ENCODE peak calls at places on chromosomes 12 and 14, in seven cellular contexts. One of them, this sample, is unnamed.

GRCh38 chr12:109147954-109148353 is 31.6 kb downstream of the ACACB start:
- DNase-seq in fibroblast of pulmonary artery: peak; percentile 37
- DNase-seq in AG10803: peak; percentile 90
- DNase-seq in epithelial cell of esophagus: no peak
- DNase-seq in BE2C: no peak
- DNase-seq in lower leg skin: peak; percentile 71
- DNase-seq in dorsolateral prefrontal cortex: no peak
- DNase-seq in this sample: peak; percentile 36

GRCh38 chr14:28294834-28295440 is 471.6 kb upstream of the FOXG1 start:
- DNase-seq in fibroblast of pulmonary artery: peak; percentile 67
- DNase-seq in epithelial cell of esophagus: peak; percentile 74
- DNase-seq in lower leg skin: no peak
- DNase-seq in BE2C: no peak
- DNase-seq in AG10803: no peak
- DNase-seq in dorsolateral prefrontal cortex: no peak
- DNase-seq in this sample: no peak

GRCh38 chr12:113247123-113248045 is 26.1 kb downstream of the TPCN1 start:
- DNase-seq in AG10803: no peak
- DNase-seq in fibroblast of pulmonary artery: no peak
- DNase-seq in BE2C: no peak
- DNase-seq in epithelial cell of esophagus: peak; percentile 70
- DNase-seq in lower leg skin: no peak
- DNase-seq in dorsolateral prefrontal cortex: no peak
- DNase-seq in this sample: no peak

GRCh38 chr12:75996907-75997447 is 34.6 kb downstream of the PHLDA1 start:
- DNase-seq in BE2C: no peak
- DNase-seq in epithelial cell of esophagus: no peak
- DNase-seq in AG10803: peak; percentile 59
- DNase-seq in dorsolateral prefrontal cortex: no peak
- DNase-seq in lower leg skin: no peak
- DNase-seq in fibroblast of pulmonary artery: peak; percentile 40
- DNase-seq in this sample: no peak

GRCh38 chr14:97878727-97879126 is 1081.5 kb downstream of the VRK1 start:
- DNase-seq in lower leg skin: peak; percentile 46
- DNase-seq in fibroblast of pulmonary artery: peak; percentile 15
- DNase-seq in AG10803: peak; percentile 30
- DNase-seq in epithelial cell of esophagus: peak; percentile 42
- DNase-seq in dorsolateral prefrontal cortex: no peak
- DNase-seq in BE2C: no peak
- DNase-seq in this sample: peak; percentile 10

GRCh38 chr12:31362115-31362758 is 36.3 kb upstream of the SINHCAF start:
- DNase-seq in lower leg skin: no peak
- DNase-seq in BE2C: no peak
- DNase-seq in dorsolateral prefrontal cortex: no peak
- DNase-seq in AG10803: no peak
- DNase-seq in epithelial cell of esophagus: peak; percentile 14
- DNase-seq in fibroblast of pulmonary artery: no peak
- DNase-seq in this sample: peak; percentile 58

GRCh38 chr12:52029686-52030085 is 21.6 kb upstream of the NR4A1 start:
- DNase-seq in AG10803: no peak
- DNase-seq in epithelial cell of esophagus: no peak
- DNase-seq in fibroblast of pulmonary artery: peak; percentile 55
- DNase-seq in lower leg skin: no peak
- DNase-seq in dorsolateral prefrontal cortex: peak; percentile 50
- DNase-seq in BE2C: peak; percentile 88
- DNase-seq in this sample: no peak

GRCh38 chr14:92458959-92459478 is 54.6 kb upstream of the RIN3 start:
- DNase-seq in AG10803: no peak
- DNase-seq in fibroblast of pulmonary artery: no peak
- DNase-seq in epithelial cell of esophagus: no peak
- DNase-seq in lower leg skin: no peak
- DNase-seq in dorsolateral prefrontal cortex: no peak
- DNase-seq in BE2C: no peak
- DNase-seq in this sample: no peak

DNA sequence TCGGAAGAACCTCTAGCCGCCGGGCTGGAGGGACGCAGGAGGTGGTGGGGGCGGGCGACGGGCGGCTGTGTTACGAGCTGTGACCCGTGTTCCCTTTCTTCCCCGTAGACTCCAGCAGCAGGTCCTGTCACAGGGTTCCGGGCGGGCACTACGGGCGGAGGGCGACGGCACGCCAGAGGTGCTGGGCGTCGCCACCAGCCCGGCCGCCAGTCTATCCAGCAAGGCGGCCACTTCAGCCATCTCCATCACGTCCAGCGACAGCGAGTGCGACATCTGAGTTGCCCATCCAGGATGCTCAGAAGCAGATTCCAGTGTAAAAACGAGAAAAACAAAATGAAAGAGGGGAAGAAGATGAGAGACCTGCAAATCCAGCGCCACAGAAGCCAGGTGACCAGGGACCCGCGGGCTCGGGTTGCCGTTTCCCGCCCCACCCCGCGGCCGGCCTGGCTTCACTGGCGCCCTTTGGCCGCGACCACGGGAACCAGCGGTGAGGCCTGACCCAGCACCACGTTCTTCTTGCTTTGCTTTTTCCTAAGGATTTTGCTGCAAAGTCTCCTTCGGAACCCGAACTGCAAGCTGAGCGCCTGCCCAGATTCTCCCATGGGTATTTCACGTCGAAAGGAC is 2.1 kb downstream of the SIX6 start:
- DNase-seq in epithelial cell of esophagus: no peak
- DNase-seq in lower leg skin: no peak
- DNase-seq in fibroblast of pulmonary artery: no peak
- DNase-seq in AG10803: no peak
- DNase-seq in dorsolateral prefrontal cortex: no peak
- DNase-seq in BE2C: no peak
- DNase-seq in this sample: no peak
- H3K4me3 ChIP-seq in epithelial cell of esophagus: no peak overlapping the region
- H3K4me3 ChIP-seq in lower leg skin: no peak overlapping the region
- H3K4me3 ChIP-seq in fibroblast of pulmonary artery: no peak overlapping the region
- H3K4me3 ChIP-seq in AG10803: no peak overlapping the region
- H3K4me3 ChIP-seq in dorsolateral prefrontal cortex: no peak overlapping the region
- H3K4me3 ChIP-seq in BE2C: no peak overlapping the region
- H3K4me3 ChIP-seq in this sample: no peak overlapping the region

GRCh38 chr12:27972721-27973120 is at the start of gene PTHLH:
- DNase-seq in AG10803: no peak
- DNase-seq in BE2C: no peak
- DNase-seq in dorsolateral prefrontal cortex: no peak
- DNase-seq in fibroblast of pulmonary artery: no peak
- DNase-seq in lower leg skin: no peak
- DNase-seq in epithelial cell of esophagus: peak; percentile 81
- DNase-seq in this sample: no peak

GRCh38 chr12:27979145-27979544 is 6.6 kb upstream of the PTHLH start:
- DNase-seq in AG10803: peak; percentile 52
- DNase-seq in BE2C: no peak
- DNase-seq in lower leg skin: no peak
- DNase-seq in epithelial cell of esophagus: no peak
- DNase-seq in fibroblast of pulmonary artery: no peak
- DNase-seq in dorsolateral prefrontal cortex: no peak
- DNase-seq in this sample: no peak

GRCh38 chr12:27974735-27975221 is 2.2 kb upstream of the PTHLH start:
- DNase-seq in epithelial cell of esophagus: peak; percentile 40
- DNase-seq in fibroblast of pulmonary artery: no peak
- DNase-seq in lower leg skin: no peak
- DNase-seq in BE2C: no peak
- DNase-seq in dorsolateral prefrontal cortex: no peak
- DNase-seq in AG10803: no peak
- DNase-seq in this sample: no peak

GRCh38 chr12:27973487-27973890 is 956 bp upstream of the PTHLH start:
- DNase-seq in epithelial cell of esophagus: peak; percentile 95
- DNase-seq in AG10803: no peak
- DNase-seq in dorsolateral prefrontal cortex: no peak
- DNase-seq in lower leg skin: no peak
- DNase-seq in fibroblast of pulmonary artery: no peak
- DNase-seq in BE2C: no peak
- DNase-seq in this sample: no peak

DNA sequence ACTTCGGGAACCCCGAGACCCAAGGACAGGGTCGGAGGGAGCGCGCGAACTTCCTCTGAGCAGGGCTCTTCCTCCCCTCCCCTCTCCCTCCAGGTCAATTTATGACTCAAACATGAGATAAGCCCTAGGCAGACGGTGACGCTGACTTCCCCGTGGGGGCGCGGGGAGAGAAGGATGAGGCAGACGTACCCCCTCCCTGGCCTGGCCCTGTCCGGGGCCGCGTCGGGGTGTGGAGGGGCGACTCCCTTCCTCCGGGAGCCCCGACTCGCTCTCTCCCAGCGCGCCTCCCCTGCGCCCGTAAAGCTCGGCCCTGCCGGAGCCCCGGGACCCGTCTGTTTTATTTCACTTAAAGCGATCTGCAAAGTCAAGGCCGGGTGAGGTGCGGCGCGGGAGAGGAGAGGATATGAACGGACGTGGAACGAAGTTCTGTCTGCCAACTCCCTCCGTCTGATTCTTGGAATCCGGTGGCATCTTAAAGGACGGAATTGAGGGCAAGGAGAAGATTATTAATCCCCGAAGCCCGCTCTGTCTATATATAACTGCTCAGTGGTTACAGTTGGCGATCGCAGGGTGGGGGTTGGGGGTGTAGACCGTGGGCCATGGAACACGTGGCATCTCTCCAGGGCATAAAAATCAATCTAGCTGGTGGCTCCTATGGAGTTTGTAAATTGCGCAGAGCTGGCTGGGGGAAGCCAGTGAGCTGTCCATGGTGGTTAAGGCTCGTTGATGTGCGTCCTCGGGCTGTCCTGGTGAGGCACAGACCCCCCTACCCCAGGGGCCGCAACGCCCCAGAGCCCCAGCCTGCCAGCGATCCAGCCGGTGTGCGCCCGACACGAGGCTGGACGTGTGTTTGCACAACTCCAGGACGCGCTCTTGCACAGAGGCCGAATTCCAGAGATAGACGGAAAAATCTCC is 2.9 kb upstream of the PTHLH start:
- DNase-seq in epithelial cell of esophagus: peak; percentile 92
- DNase-seq in fibroblast of pulmonary artery: peak; percentile 74
- DNase-seq in BE2C: peak; percentile 36
- DNase-seq in lower leg skin: no peak
- DNase-seq in dorsolateral prefrontal cortex: no peak
- DNase-seq in AG10803: peak; percentile 57
- DNase-seq in this sample: no peak
- H3K4me3 ChIP-seq in epithelial cell of esophagus: peak overlapping the region; percentile 54
- H3K4me3 ChIP-seq in fibroblast of pulmonary artery: peak overlapping the region; percentile 41
- H3K4me3 ChIP-seq in BE2C: peak overlapping the region; percentile 37
- H3K4me3 ChIP-seq in lower leg skin: no peak overlapping the region
- H3K4me3 ChIP-seq in dorsolateral prefrontal cortex: no peak overlapping the region
- H3K4me3 ChIP-seq in AG10803: peak overlapping the region; percentile 53
- H3K4me3 ChIP-seq in this sample: no peak overlapping the region

GRCh38 chr14:105142651-105143450 is 25.7 kb downstream of the JAG2 start:
- DNase-seq in lower leg skin: no peak
- DNase-seq in fibroblast of pulmonary artery: no peak
- DNase-seq in BE2C: peak; percentile 4
- DNase-seq in epithelial cell of esophagus: no peak
- DNase-seq in AG10803: no peak
- DNase-seq in dorsolateral prefrontal cortex: no peak
- DNase-seq in this sample: peak; percentile 5

GRCh38 chr14:105144666-105145380 is 23.8 kb downstream of the JAG2 start:
- DNase-seq in BE2C: peak; percentile 15
- DNase-seq in dorsolateral prefrontal cortex: no peak
- DNase-seq in lower leg skin: no peak
- DNase-seq in epithelial cell of esophagus: no peak
- DNase-seq in fibroblast of pulmonary artery: no peak
- DNase-seq in AG10803: no peak
- DNase-seq in this sample: peak; percentile 4

GRCh38 chr14:105143451-105144230 is 24.9 kb downstream of the JAG2 start:
- DNase-seq in epithelial cell of esophagus: no peak
- DNase-seq in lower leg skin: no peak
- DNase-seq in dorsolateral prefrontal cortex: no peak
- DNase-seq in BE2C: peak; percentile 6
- DNase-seq in AG10803: no peak
- DNase-seq in fibroblast of pulmonary artery: no peak
- DNase-seq in this sample: peak; percentile 4

GRCh38 chr14:105145381-105146180 is 23.0 kb downstream of the JAG2 start:
- DNase-seq in BE2C: peak; percentile 30
- DNase-seq in lower leg skin: no peak
- DNase-seq in AG10803: no peak
- DNase-seq in dorsolateral prefrontal cortex: no peak
- DNase-seq in epithelial cell of esophagus: no peak
- DNase-seq in fibroblast of pulmonary artery: no peak
- DNase-seq in this sample: no peak

DNA sequence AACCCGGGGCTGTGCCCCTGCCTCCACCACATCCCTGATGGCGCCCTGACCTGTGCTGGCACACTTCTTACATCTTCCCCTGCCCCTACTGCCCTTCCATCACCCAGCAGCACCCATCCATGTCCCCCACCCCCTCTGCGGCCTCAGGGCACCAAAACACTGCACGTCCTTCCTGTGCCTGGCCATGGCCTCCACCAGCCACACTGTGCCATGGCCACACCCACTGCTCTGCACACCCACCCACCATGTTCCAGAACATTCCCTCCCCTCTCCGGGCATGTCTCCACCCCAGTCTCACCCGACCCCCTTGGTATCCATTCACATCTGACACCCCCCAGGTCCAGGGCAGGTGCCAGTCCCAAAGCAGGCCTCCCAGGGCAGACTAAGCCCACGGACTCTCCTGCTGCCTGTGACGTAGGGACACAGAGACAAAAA is 24.3 kb downstream of the JAG2 start:
- DNase-seq in lower leg skin: no peak
- DNase-seq in BE2C: peak; percentile 2
- DNase-seq in AG10803: no peak
- DNase-seq in dorsolateral prefrontal cortex: no peak
- DNase-seq in fibroblast of pulmonary artery: no peak
- DNase-seq in epithelial cell of esophagus: no peak
- DNase-seq in this sample: peak; percentile 5
- H3K4me3 ChIP-seq in lower leg skin: no peak overlapping the region
- H3K4me3 ChIP-seq in BE2C: no peak overlapping the region
- H3K4me3 ChIP-seq in AG10803: no peak overlapping the region
- H3K4me3 ChIP-seq in dorsolateral prefrontal cortex: no peak overlapping the region
- H3K4me3 ChIP-seq in fibroblast of pulmonary artery: no peak overlapping the region
- H3K4me3 ChIP-seq in epithelial cell of esophagus: no peak overlapping the region
- H3K4me3 ChIP-seq in this sample: no peak overlapping the region

GRCh38 chr12:26126340-26127284 is 1.8 kb upstream of the BHLHE41 start:
- DNase-seq in BE2C: peak; percentile 88
- DNase-seq in fibroblast of pulmonary artery: peak; percentile 83
- DNase-seq in epithelial cell of esophagus: peak; percentile 86
- DNase-seq in dorsolateral prefrontal cortex: peak; percentile 86
- DNase-seq in lower leg skin: peak; percentile 75
- DNase-seq in AG10803: peak; percentile 85
- DNase-seq in this sample: peak; percentile 87

GRCh38 chr12:26124491-26125450 is at the start of gene BHLHE41:
- DNase-seq in lower leg skin: peak; percentile 56
- DNase-seq in epithelial cell of esophagus: peak; percentile 20
- DNase-seq in fibroblast of pulmonary artery: peak; percentile 60
- DNase-seq in AG10803: peak; percentile 64
- DNase-seq in dorsolateral prefrontal cortex: peak; percentile 87
- DNase-seq in BE2C: peak; percentile 42
- DNase-seq in this sample: peak; percentile 85

GRCh38 chr12:26128180-26128579 is 3.3 kb upstream of the BHLHE41 start:
- DNase-seq in AG10803: peak; percentile 74
- DNase-seq in fibroblast of pulmonary artery: no peak
- DNase-seq in lower leg skin: no peak
- DNase-seq in epithelial cell of esophagus: no peak
- DNase-seq in BE2C: no peak
- DNase-seq in dorsolateral prefrontal cortex: no peak
- DNase-seq in this sample: no peak

GRCh38 chr12:26125451-26126339 is 858 bp upstream of the BHLHE41 start:
- DNase-seq in AG10803: peak; percentile 71
- DNase-seq in BE2C: peak; percentile 82
- DNase-seq in epithelial cell of esophagus: peak; percentile 95
- DNase-seq in lower leg skin: peak; percentile 79
- DNase-seq in dorsolateral prefrontal cortex: peak; percentile 85
- DNase-seq in fibroblast of pulmonary artery: peak; percentile 72
- DNase-seq in this sample: peak; percentile 83

DNA sequence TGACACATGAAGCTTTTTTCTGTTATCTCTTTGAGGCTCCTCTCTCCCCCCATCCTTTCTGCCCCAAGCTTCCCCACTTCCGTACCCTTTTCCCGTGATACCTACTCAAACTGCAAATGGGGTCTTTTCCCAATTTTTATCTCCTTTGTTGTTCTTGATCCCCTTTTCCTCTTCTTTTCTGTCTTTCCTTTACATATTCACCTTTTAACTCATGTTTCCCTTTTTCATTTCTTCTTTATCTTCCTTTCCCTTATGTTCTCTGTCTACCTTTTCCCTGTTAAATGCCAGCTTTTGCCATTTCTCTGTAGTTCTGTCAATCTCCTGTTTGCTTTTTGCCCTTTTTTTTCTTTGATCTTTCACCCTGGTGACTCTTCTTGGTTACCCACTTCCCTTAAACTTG is 2.6 kb upstream of the BHLHE41 start:
- DNase-seq in dorsolateral prefrontal cortex: no peak
- DNase-seq in fibroblast of pulmonary artery: no peak
- DNase-seq in AG10803: no peak
- DNase-seq in lower leg skin: no peak
- DNase-seq in BE2C: no peak
- DNase-seq in epithelial cell of esophagus: no peak
- DNase-seq in this sample: no peak
- H3K4me3 ChIP-seq in dorsolateral prefrontal cortex: no peak overlapping the region
- H3K4me3 ChIP-seq in fibroblast of pulmonary artery: no peak overlapping the region
- H3K4me3 ChIP-seq in AG10803: no peak overlapping the region
- H3K4me3 ChIP-seq in lower leg skin: no peak overlapping the region
- H3K4me3 ChIP-seq in BE2C: no peak overlapping the region
- H3K4me3 ChIP-seq in epithelial cell of esophagus: no peak overlapping the region
- H3K4me3 ChIP-seq in this sample: no peak overlapping the region

This sample was measured in transverse colon.